ENCODE peak calls at places on chromosome 20, in eight cellular contexts. K is CD8-positive, alpha-beta memory T cell; M is aorta; X is IMR-90; H is fibroblast of lung; E is small intestine; I is astrocyte; O is CD4-positive, CD25-positive, alpha-beta regulatory T cell. J is an unnamed sample.

GRCh38 chr20:45017859-45018258 is 51.5 kb downstream of the STK4 start:
- DNase-seq in I (peak; percentile 66), E (no peak), X (no peak), O (no peak), M (no peak), K (no peak), H (peak; percentile 66), J (no peak)

GRCh38 chr20:25008388-25009217 is 16.1 kb upstream of the APMAP start:
- DNase-seq in X (no peak), K (no peak), H (no peak), E (no peak), O (no peak), I (no peak), M (peak; percentile 38), J (peak; percentile 31)

GRCh38 chr20:53907968-53908751 is 162.2 kb downstream of the BCAS1 start:
- DNase-seq in H (no peak), K (no peak), E (no peak), X (no peak), I (no peak), M (no peak), O (no peak), J (no peak)

GRCh38 chr20:12528591-12529041 is 480.2 kb upstream of the SPTLC3 start:
- DNase-seq in E (no peak), K (no peak), O (no peak), X (no peak), I (no peak), H (no peak), M (no peak), J (no peak)

GRCh38 chr20:22723659-22724058 is 139.3 kb upstream of the FOXA2 start:
- DNase-seq in K (no peak), E (no peak), H (no peak), I (no peak), O (no peak), X (no peak), M (no peak), J (no peak)

GRCh38 chr20:46572181-46572580 is 21.7 kb upstream of the OCSTAMP start:
- DNase-seq in M (no peak), E (no peak), K (no peak), I (no peak), O (no peak), H (no peak), X (no peak), J (no peak)

GRCh38 chr20:33460711-33461110 is 17.1 kb upstream of the SNTA1 start:
- DNase-seq in E (peak; percentile 25), X (no peak), O (no peak), H (no peak), I (no peak), M (no peak), K (no peak), J (no peak)

GRCh38 chr20:14406495-14406894 is 69.1 kb upstream of the FLRT3 start:
- DNase-seq in M (no peak), E (no peak), H (peak; percentile 56), K (no peak), X (peak; percentile 36), I (peak; percentile 44), O (no peak), J (no peak)

GRCh38 chr20:46200582-46201570 is 82.8 kb downstream of the CD40 start:
- DNase-seq in M (no peak), K (no peak), H (no peak), X (no peak), E (no peak), O (no peak), I (no peak), J (no peak)

GRCh38 chr20:51622004-51622874 is 79.7 kb upstream of the NFATC2 start:
- DNase-seq in E (no peak), M (no peak), K (no peak), I (peak; percentile 34), X (no peak), H (peak; percentile 46), O (no peak), J (no peak)

GRCh38 chr20:41052742-41053419 is 24.3 kb downstream of the TOP1 start:
- DNase-seq in E (peak; percentile 56), M (no peak), I (peak; percentile 79), X (peak; percentile 85), O (no peak), H (peak; percentile 85), K (no peak), J (no peak)

GRCh38 chr20:41058007-41058673 is 29.5 kb downstream of the TOP1 start:
- DNase-seq in E (no peak), X (peak; percentile 93), K (no peak), I (peak; percentile 86), M (no peak), H (peak; percentile 90), O (no peak), J (no peak)

GRCh38 chr20:41051426-41051825 is 22.8 kb downstream of the TOP1 start:
- DNase-seq in E (peak; percentile 50), X (no peak), I (no peak), K (no peak), H (no peak), M (no peak), O (no peak), J (no peak)

GRCh38 chr20:41055679-41056078 is 27.1 kb downstream of the TOP1 start:
- DNase-seq in M (no peak), H (no peak), I (no peak), K (no peak), O (no peak), E (no peak), X (peak; percentile 49), J (no peak)

GRCh38 chr20:41054463-41055230 is 26.0 kb downstream of the TOP1 start:
- DNase-seq in E (peak; percentile 62), M (no peak), I (no peak), O (no peak), K (no peak), H (no peak), X (no peak), J (no peak)
- H3K4me1 ChIP-seq in E (peaks cover 13% of the 10 kb centered on the region), M (peaks cover 7% of the 10 kb centered on the region), I (peaks cover 26% of the 10 kb centered on the region), O (peaks cover 21% of the 10 kb centered on the region), K (peaks cover 44% of the 10 kb centered on the region), H (peaks cover 18% of the 10 kb centered on the region), X (peaks cover 26% of the 10 kb centered on the region), J (peaks cover 81% of the 10 kb centered on the region)

GRCh38 chr20:63230800-63231268 is 4.9 kb upstream of the BIRC7 start:
- DNase-seq in I (peak; percentile 62), M (no peak), K (no peak), X (peak; percentile 60), E (peak; percentile 43), H (peak; percentile 73), O (no peak), J (no peak)
- H3K27ac ChIP-seq in I (peak overlapping the region; percentile 97), M (no peak overlapping the region), K (no peak overlapping the region), X (no peak overlapping the region), E (no peak overlapping the region), H (no peak overlapping the region), O (no peak overlapping the region), J (no peak overlapping the region)

GRCh38 chr20:5150226-5151076 is 23.6 kb downstream of the CDS2 start:
- DNase-seq in X (peak; percentile 58), K (no peak), M (no peak), H (peak; percentile 69), E (peak; percentile 77), I (peak; percentile 60), O (no peak), J (no peak)

GRCh38 chr20:5153152-5153467 is 26.3 kb downstream of the CDS2 start:
- DNase-seq in K (no peak), I (no peak), X (no peak), H (no peak), E (no peak), M (no peak), O (no peak), J (no peak)

GRCh38 chr20:5153612-5154542 is 27.1 kb downstream of the CDS2 start:
- DNase-seq in M (no peak), I (peak; percentile 23), K (no peak), E (no peak), H (peak; percentile 40), O (no peak), X (peak; percentile 41), J (no peak)

GRCh38 chr20:5156670-5157448 is 30.1 kb downstream of the CDS2 start:
- DNase-seq in H (peak; percentile 62), K (no peak), O (no peak), M (no peak), E (no peak), I (peak; percentile 56), X (peak; percentile 74), J (no peak)

DNA sequence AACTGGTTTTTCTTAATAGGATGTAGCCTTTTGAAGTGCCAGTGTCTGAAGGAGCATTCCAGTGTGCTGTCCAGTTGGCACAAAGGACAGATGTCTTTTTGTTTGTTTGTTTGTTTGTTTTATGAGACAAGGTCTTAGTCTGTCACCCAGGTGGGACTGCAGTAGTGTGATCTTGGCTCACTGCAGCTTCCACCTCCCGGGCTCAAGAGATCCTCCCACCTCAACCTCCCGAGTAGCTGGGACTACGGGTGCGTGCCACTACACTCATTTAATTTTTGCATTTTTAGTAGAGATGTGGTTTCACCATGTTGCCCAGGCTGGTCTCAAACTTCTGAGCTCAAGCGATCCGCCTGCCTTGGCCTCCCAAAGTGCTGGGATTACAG is 27.7 kb downstream of the CDS2 start:
- DNase-seq in O (no peak), X (no peak), E (no peak), M (no peak), I (no peak), K (no peak), H (no peak), J (no peak)
- H3K4me1 ChIP-seq in O (no peaks in the 10 kb centered on the region), X (peaks cover 32% of the 10 kb centered on the region), E (no peaks in the 10 kb centered on the region), M (peaks cover 11% of the 10 kb centered on the region), I (peaks cover 28% of the 10 kb centered on the region), K (peaks cover 13% of the 10 kb centered on the region), H (peaks cover 22% of the 10 kb centered on the region), J (peaks cover 21% of the 10 kb centered on the region)

GRCh38 chr20:61331542-61331941 is 79.5 kb downstream of the CDH4 start:
- DNase-seq in E (no peak), I (no peak), X (no peak), K (no peak), M (no peak), H (no peak), O (no peak), J (no peak)

GRCh38 chr20:61330441-61330840 is 78.4 kb downstream of the CDH4 start:
- DNase-seq in M (no peak), E (no peak), O (no peak), I (no peak), X (no peak), H (no peak), K (no peak), J (no peak)

GRCh38 chr20:61333484-61334108 is 81.5 kb downstream of the CDH4 start:
- DNase-seq in O (no peak), I (no peak), X (no peak), K (no peak), M (no peak), E (no peak), H (no peak), J (no peak)

GRCh38 chr20:61328906-61329558 is 77.0 kb downstream of the CDH4 start:
- DNase-seq in X (peak; percentile 17), O (no peak), M (peak; percentile 84), E (no peak), I (no peak), H (no peak), K (peak; percentile 13), J (peak; percentile 71)

GRCh38 chr20:61332016-61332975 is 80.2 kb downstream of the CDH4 start:
- DNase-seq in X (no peak), O (no peak), K (no peak), H (peak; percentile 42), E (no peak), M (no peak), I (peak; percentile 18), J (no peak)
- H3K27ac ChIP-seq in X (no peak overlapping the region), O (no peak overlapping the region), K (no peak overlapping the region), H (no peak overlapping the region), E (no peak overlapping the region), M (no peak overlapping the region), I (no peak overlapping the region), J (no peak overlapping the region)